ENCODE peak calls at places on chromosomes 2 and 18, in nine cellular contexts. One of them, this sample, is unnamed.

GRCh38 chr2:109721626-109722025 is 72.5 kb upstream of the RGPD5 start:
- DNase-seq in prostate gland: peak; percentile 6
- DNase-seq in lower leg skin: peak; percentile 14
- DNase-seq in tibial nerve: no peak
- DNase-seq in body of pancreas: no peak
- DNase-seq in suprapubic skin: peak; percentile 72
- DNase-seq in uterus: no peak
- DNase-seq in upper lobe of left lung: no peak
- DNase-seq in sigmoid colon: no peak
- DNase-seq in this sample: no peak

GRCh38 chr2:63347361-63347760 is 240.9 kb downstream of the WDPCP start:
- DNase-seq in sigmoid colon: no peak
- DNase-seq in tibial nerve: no peak
- DNase-seq in uterus: no peak
- DNase-seq in upper lobe of left lung: no peak
- DNase-seq in suprapubic skin: no peak
- DNase-seq in lower leg skin: no peak
- DNase-seq in body of pancreas: no peak
- DNase-seq in prostate gland: no peak
- DNase-seq in this sample: no peak

GRCh38 chr2:74688881-74689280 is 34.8 kb downstream of the SEMA4F start:
- DNase-seq in tibial nerve: no peak
- DNase-seq in body of pancreas: no peak
- DNase-seq in uterus: no peak
- DNase-seq in lower leg skin: no peak
- DNase-seq in suprapubic skin: no peak
- DNase-seq in upper lobe of left lung: no peak
- DNase-seq in prostate gland: no peak
- DNase-seq in sigmoid colon: no peak
- DNase-seq in this sample: no peak

GRCh38 chr18:47912343-47912742 is 18.1 kb downstream of the SMAD2 start:
- DNase-seq in suprapubic skin: no peak
- DNase-seq in prostate gland: no peak
- DNase-seq in upper lobe of left lung: no peak
- DNase-seq in tibial nerve: no peak
- DNase-seq in body of pancreas: no peak
- DNase-seq in sigmoid colon: peak; percentile 72
- DNase-seq in lower leg skin: no peak
- DNase-seq in uterus: no peak
- DNase-seq in this sample: peak; percentile 36

GRCh38 chr18:47595816-47596501 is 334.5 kb downstream of the SMAD2 start:
- DNase-seq in sigmoid colon: no peak
- DNase-seq in upper lobe of left lung: no peak
- DNase-seq in body of pancreas: no peak
- DNase-seq in uterus: no peak
- DNase-seq in lower leg skin: no peak
- DNase-seq in prostate gland: no peak
- DNase-seq in suprapubic skin: no peak
- DNase-seq in tibial nerve: no peak
- DNase-seq in this sample: peak; percentile 46

GRCh38 chr2:225590932-225591331 is 191.4 kb downstream of the NYAP2 start:
- DNase-seq in uterus: no peak
- DNase-seq in prostate gland: no peak
- DNase-seq in sigmoid colon: no peak
- DNase-seq in body of pancreas: no peak
- DNase-seq in lower leg skin: no peak
- DNase-seq in tibial nerve: no peak
- DNase-seq in upper lobe of left lung: no peak
- DNase-seq in suprapubic skin: no peak
- DNase-seq in this sample: no peak

GRCh38 chr2:152176113-152176714 is 651 bp upstream of the STAM2 start:
- DNase-seq in suprapubic skin: no peak
- DNase-seq in lower leg skin: no peak
- DNase-seq in uterus: no peak
- DNase-seq in upper lobe of left lung: no peak
- DNase-seq in body of pancreas: no peak
- DNase-seq in tibial nerve: no peak
- DNase-seq in sigmoid colon: no peak
- DNase-seq in prostate gland: no peak
- DNase-seq in this sample: no peak

GRCh38 chr2:239153806-239154591 is 246.8 kb downstream of the HDAC4 start:
- DNase-seq in lower leg skin: no peak
- DNase-seq in uterus: peak; percentile 13
- DNase-seq in upper lobe of left lung: peak; percentile 20
- DNase-seq in suprapubic skin: peak; percentile 69
- DNase-seq in body of pancreas: peak; percentile 2
- DNase-seq in tibial nerve: peak; percentile 10
- DNase-seq in prostate gland: no peak
- DNase-seq in sigmoid colon: peak; percentile 57
- DNase-seq in this sample: no peak

GRCh38 chr2:88129313-88129959 is 1.6 kb upstream of the FABP1 start:
- DNase-seq in prostate gland: no peak
- DNase-seq in body of pancreas: no peak
- DNase-seq in lower leg skin: no peak
- DNase-seq in tibial nerve: no peak
- DNase-seq in sigmoid colon: no peak
- DNase-seq in suprapubic skin: no peak
- DNase-seq in upper lobe of left lung: no peak
- DNase-seq in uterus: no peak
- DNase-seq in this sample: no peak

GRCh38 chr18:8980496-8981402 is 121.8 kb upstream of the NDUFV2 start:
- DNase-seq in lower leg skin: no peak
- DNase-seq in upper lobe of left lung: no peak
- DNase-seq in suprapubic skin: no peak
- DNase-seq in uterus: no peak
- DNase-seq in tibial nerve: no peak
- DNase-seq in body of pancreas: no peak
- DNase-seq in prostate gland: no peak
- DNase-seq in sigmoid colon: no peak
- DNase-seq in this sample: no peak

GRCh38 chr18:59547691-59548182 is 149.5 kb downstream of the CCBE1 start:
- DNase-seq in sigmoid colon: no peak
- DNase-seq in uterus: no peak
- DNase-seq in tibial nerve: no peak
- DNase-seq in upper lobe of left lung: no peak
- DNase-seq in prostate gland: peak; percentile 10
- DNase-seq in body of pancreas: no peak
- DNase-seq in lower leg skin: no peak
- DNase-seq in suprapubic skin: no peak
- DNase-seq in this sample: peak; percentile 61

GRCh38 chr2:189674374-189675112 is at the start of gene ANKAR:
- DNase-seq in upper lobe of left lung: peak; percentile 93
- DNase-seq in suprapubic skin: peak; percentile 93
- DNase-seq in sigmoid colon: peak; percentile 94
- DNase-seq in tibial nerve: peak; percentile 79
- DNase-seq in prostate gland: peak; percentile 80
- DNase-seq in body of pancreas: peak; percentile 94
- DNase-seq in lower leg skin: peak; percentile 75
- DNase-seq in uterus: peak; percentile 88
- DNase-seq in this sample: peak; percentile 92

DNA sequence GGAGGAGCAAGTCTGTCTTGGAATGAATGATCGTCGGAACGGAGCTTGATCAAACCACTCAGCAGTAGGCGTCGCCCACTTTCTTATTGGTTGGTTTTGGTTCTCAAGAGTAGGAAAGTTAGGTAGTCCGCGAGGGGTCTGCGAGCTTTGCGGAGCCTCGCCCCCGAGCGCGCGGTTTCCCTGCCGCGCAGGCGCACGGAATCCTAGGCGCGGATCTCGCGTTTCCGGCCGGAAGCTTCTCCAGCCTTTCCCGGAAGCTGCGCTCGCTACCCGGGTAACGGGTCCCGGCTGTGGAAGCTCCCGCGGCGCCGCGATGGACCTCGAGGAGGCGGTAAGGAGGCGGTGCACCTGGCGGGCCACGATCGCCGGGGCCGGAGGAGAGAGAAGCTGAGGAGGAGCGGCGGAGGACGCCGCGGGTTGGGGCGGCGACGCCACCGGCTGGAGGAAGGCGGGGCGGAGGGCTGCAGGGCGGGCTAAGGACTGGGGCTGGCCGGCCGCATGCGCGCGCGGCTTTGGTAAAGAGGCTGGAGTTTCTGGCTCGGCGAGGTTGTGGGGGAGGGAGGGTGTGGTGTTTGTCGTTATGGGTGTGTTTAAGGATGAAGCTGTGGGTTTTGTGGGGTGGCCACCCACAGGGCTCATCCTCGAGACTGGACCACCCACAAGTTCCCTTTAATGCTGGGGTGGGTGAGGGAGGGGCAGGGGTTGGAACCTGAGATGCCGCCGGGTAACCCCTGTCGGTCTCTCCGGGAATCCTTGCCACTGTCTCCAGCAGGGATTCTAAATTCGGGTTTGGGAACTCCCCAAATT is at the start of gene TAF1B:
- DNase-seq in sigmoid colon: peak; percentile 88
- DNase-seq in lower leg skin: peak; percentile 87
- DNase-seq in tibial nerve: peak; percentile 57
- DNase-seq in body of pancreas: peak; percentile 86
- DNase-seq in upper lobe of left lung: peak; percentile 84
- DNase-seq in prostate gland: peak; percentile 88
- DNase-seq in uterus: peak; percentile 72
- DNase-seq in suprapubic skin: peak; percentile 90
- DNase-seq in this sample: peak; percentile 97
- TF ChIP-seq POLR2A in sigmoid colon: peak; percentile 39
- TF ChIP-seq POLR2A in lower leg skin: no peak
- TF ChIP-seq POLR2A in tibial nerve: peak; percentile 69
- TF ChIP-seq POLR2A in body of pancreas: peak; percentile 82
- TF ChIP-seq POLR2A in upper lobe of left lung: peak; percentile 88
- TF ChIP-seq POLR2A in prostate gland: peak; percentile 67
- TF ChIP-seq POLR2A in uterus: no peak
- TF ChIP-seq POLR2A in suprapubic skin: no peak
- TF ChIP-seq POLR2A in this sample: peak; percentile 96

GRCh38 chr2:40348665-40349064 is 103.2 kb downstream of the SLC8A1 start:
- DNase-seq in sigmoid colon: no peak
- DNase-seq in uterus: no peak
- DNase-seq in prostate gland: no peak
- DNase-seq in tibial nerve: no peak
- DNase-seq in body of pancreas: no peak
- DNase-seq in upper lobe of left lung: no peak
- DNase-seq in suprapubic skin: no peak
- DNase-seq in lower leg skin: no peak
- DNase-seq in this sample: no peak
- TF ChIP-seq POLR2A in sigmoid colon: no peak
- TF ChIP-seq POLR2A in uterus: no peak
- TF ChIP-seq POLR2A in prostate gland: no peak
- TF ChIP-seq POLR2A in tibial nerve: no peak
- TF ChIP-seq POLR2A in body of pancreas: no peak
- TF ChIP-seq POLR2A in upper lobe of left lung: no peak
- TF ChIP-seq POLR2A in suprapubic skin: no peak
- TF ChIP-seq POLR2A in lower leg skin: no peak
- TF ChIP-seq POLR2A in this sample: no peak

DNA sequence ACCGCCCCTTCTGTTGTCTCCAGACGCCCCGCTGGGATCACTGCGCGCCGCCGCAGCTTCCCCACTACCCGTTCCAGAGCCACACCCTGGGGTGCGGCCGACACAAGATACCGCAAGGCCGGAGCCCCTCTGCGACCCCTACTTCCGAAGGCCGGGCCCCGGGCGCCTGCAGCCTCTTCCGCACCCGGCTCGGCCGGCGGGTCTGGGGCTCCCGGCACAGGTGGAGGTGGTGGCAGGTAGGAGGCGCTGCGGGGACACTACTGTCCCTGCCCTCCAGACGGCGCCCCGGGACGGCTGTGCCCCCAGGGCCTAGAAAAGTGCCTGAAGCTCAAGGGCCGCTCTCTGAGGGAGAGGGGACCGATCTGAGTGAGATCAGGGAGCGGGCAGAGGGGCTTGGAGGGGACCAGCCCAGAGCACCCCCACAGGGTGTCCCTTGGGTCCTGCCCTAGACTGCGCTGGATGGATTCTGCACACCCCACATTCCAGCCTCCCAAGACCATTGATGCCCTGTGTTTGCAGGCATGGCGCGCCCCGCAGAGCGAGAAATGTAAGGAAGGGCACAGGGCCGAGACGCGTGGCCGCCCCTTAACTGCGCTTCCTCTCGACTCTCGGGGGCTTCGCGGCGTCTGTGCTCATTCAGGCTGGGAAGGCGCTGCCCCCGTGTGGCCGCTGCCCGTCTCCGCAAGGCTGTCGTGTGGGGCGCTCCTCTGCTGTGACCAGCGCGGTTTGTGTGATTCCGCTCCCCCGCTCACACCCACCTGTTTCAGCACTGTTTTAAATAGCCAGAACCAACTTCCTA is 79.9 kb downstream of the GFPT1 start:
- DNase-seq in uterus: peak; percentile 87
- DNase-seq in upper lobe of left lung: peak; percentile 78
- DNase-seq in tibial nerve: peak; percentile 76
- DNase-seq in lower leg skin: peak; percentile 70
- DNase-seq in body of pancreas: peak; percentile 73
- DNase-seq in prostate gland: peak; percentile 60
- DNase-seq in suprapubic skin: peak; percentile 92
- DNase-seq in sigmoid colon: peak; percentile 93
- DNase-seq in this sample: peak; percentile 77
- TF ChIP-seq POLR2A in uterus: no peak
- TF ChIP-seq POLR2A in upper lobe of left lung: no peak
- TF ChIP-seq POLR2A in tibial nerve: no peak
- TF ChIP-seq POLR2A in lower leg skin: no peak
- TF ChIP-seq POLR2A in body of pancreas: no peak
- TF ChIP-seq POLR2A in prostate gland: no peak
- TF ChIP-seq POLR2A in suprapubic skin: no peak
- TF ChIP-seq POLR2A in sigmoid colon: no peak
- TF ChIP-seq POLR2A in this sample: no peak

DNA sequence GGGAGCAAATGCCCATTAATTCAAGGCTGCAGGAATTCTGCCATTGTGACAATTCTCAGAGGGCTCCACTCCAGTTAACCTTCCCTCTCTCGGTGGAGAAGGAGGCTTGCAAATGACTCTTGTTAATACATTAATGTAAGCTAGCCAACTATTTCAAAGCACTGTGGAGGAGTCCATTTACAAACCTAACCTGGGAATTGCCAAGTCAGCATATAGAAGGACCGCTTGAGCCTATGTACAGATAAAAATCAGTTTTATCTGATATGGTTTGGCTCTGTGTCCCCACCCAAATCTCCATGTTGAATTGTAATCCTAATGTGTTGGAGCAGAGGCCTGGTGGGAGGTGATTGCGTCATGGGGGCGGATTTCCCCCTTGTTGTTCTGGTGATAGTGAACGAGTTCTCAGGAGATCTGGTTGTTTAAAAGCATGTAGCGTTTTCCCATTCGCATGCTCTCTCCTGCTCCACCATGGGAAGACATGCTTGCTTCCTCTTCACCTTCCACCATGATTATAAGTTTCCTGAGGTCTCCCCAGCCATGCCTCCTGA is 366.7 kb downstream of the LRATD1 start:
- DNase-seq in sigmoid colon: no peak
- DNase-seq in body of pancreas: no peak
- DNase-seq in suprapubic skin: no peak
- DNase-seq in prostate gland: no peak
- DNase-seq in upper lobe of left lung: no peak
- DNase-seq in uterus: no peak
- DNase-seq in tibial nerve: no peak
- DNase-seq in lower leg skin: no peak
- DNase-seq in this sample: no peak
- TF ChIP-seq POLR2A in sigmoid colon: no peak
- TF ChIP-seq POLR2A in body of pancreas: no peak
- TF ChIP-seq POLR2A in suprapubic skin: no peak
- TF ChIP-seq POLR2A in prostate gland: no peak
- TF ChIP-seq POLR2A in upper lobe of left lung: no peak
- TF ChIP-seq POLR2A in uterus: no peak
- TF ChIP-seq POLR2A in tibial nerve: no peak
- TF ChIP-seq POLR2A in lower leg skin: no peak
- TF ChIP-seq POLR2A in this sample: no peak